ENCODE peak calls at places on chromosomes 16 and 17, in four cellular contexts. Z is cardiac muscle cell; M is stimulated activated CD4-positive, alpha-beta T cell treated with anti-CD3 and anti-CD28 coated beads, Interleukin-4, amount 100 ng/mL, for 4 hours; W is naive thymus-derived CD8-positive, alpha-beta T cell. U is an unnamed sample.

GRCh38 chr16:71338193-71338592 is 20.3 kb upstream of the CALB2 start:
- DNase-seq in Z (no peak), M (no peak), W (no peak), U (no peak)

GRCh38 chr16:54507091-54507490 is 220.5 kb upstream of the IRX3 start:
- DNase-seq in Z (no peak), W (no peak), M (no peak), U (no peak)

GRCh38 chr17:81536299-81537290 is 8.4 kb downstream of the FSCN2 start:
- DNase-seq in M (peak), W (no peak), Z (no peak), U (no peak)

GRCh38 chr17:40540448-40540847 is 24.8 kb downstream of the CCR7 start:
- DNase-seq in M (no peak), Z (no peak), W (no peak), U (no peak)

GRCh38 chr17:36920032-36921000 is 17.0 kb upstream of the LHX1 start:
- DNase-seq in M (no peak), Z (peak), W (no peak), U (no peak)

GRCh38 chr16:55418586-55418985 is 60.4 kb upstream of the MMP2 start:
- DNase-seq in Z (peak), M (no peak), W (no peak), U (no peak)

GRCh38 chr17:52106638-52107261 is 51.8 kb downstream of the CA10 start:
- DNase-seq in W (no peak), M (peak), Z (peak), U (no peak)

GRCh38 chr16:51305337-51305736 is 154.3 kb upstream of the SALL1 start:
- DNase-seq in M (no peak), W (no peak), Z (no peak), U (no peak)

GRCh38 chr16:56889206-56889605 is 24.2 kb downstream of the SLC12A3 start:
- DNase-seq in Z (no peak), W (no peak), M (no peak), U (no peak)

GRCh38 chr17:4947411-4948165 is 742 bp downstream of the PFN1 start:
- DNase-seq in W (peak), Z (peak), M (peak), U (peak)

GRCh38 chr16:66608241-66609138 is 4.0 kb downstream of the CMTM3 start:
- DNase-seq in M (peak), W (peak), Z (peak), U (peak)

GRCh38 chr17:10421211-10421610 is 539 bp downstream of the MYH8 start:
- DNase-seq in M (no peak), Z (no peak), W (no peak), U (no peak)

GRCh38 chr16:52265446-52265861 is 281.5 kb downstream of the TOX3 start:
- DNase-seq in W (no peak), M (no peak), Z (peak), U (no peak)

GRCh38 chr16:57409870-57410585 is 5.5 kb downstream of the CCL17 start:
- DNase-seq in M (no peak), W (no peak), Z (no peak), U (no peak)

GRCh38 chr17:43588121-43588520 is 42.0 kb upstream of the ETV4 start:
- DNase-seq in M (no peak), W (no peak), Z (no peak), U (no peak)

GRCh38 chr17:78147315-78147998 is 1.3 kb downstream of the C17orf99 start:
- DNase-seq in W (no peak), Z (no peak), M (no peak), U (no peak)

GRCh38 chr16:87698241-87698640 is 67.5 kb downstream of the KLHDC4 start:
- DNase-seq in W (no peak), M (no peak), Z (no peak), U (no peak)

GRCh38 chr17:78559749-78560368 is 17.3 kb downstream of the DNAH17 start:
- DNase-seq in Z (no peak), M (peak), W (no peak), U (no peak)

GRCh38 chr17:47295037-47295873 is 28.5 kb upstream of the EFCAB13 start:
- DNase-seq in Z (no peak), W (no peak), M (no peak), U (no peak)

GRCh38 chr17:57001541-57001940 is 23.6 kb downstream of the SCPEP1 start:
- DNase-seq in Z (no peak), W (no peak), M (no peak), U (no peak)

GRCh38 chr17:7058831-7059447 is 15.0 kb upstream of the SLC16A11 start:
- DNase-seq in W (no peak), M (no peak), Z (no peak), U (no peak)

GRCh38 chr17:1755252-1755992 is 6.4 kb upstream of the SERPINF1 start:
- DNase-seq in M (no peak), W (no peak), Z (no peak), U (no peak)

GRCh38 chr16:88759245-88759975 is 25.6 kb downstream of the PIEZO1 start:
- DNase-seq in M (peak), Z (peak), W (no peak), U (no peak)

GRCh38 chr16:20897253-20897896 is 2.8 kb downstream of the DCUN1D3 start:
- DNase-seq in Z (no peak), M (no peak), W (no peak), U (no peak)

GRCh38 chr17:2723997-2724782 is 12.6 kb upstream of the CLUH start:
- DNase-seq in W (no peak), M (no peak), Z (no peak), U (no peak)

GRCh38 chr16:9238346-9238745 is 146.9 kb downstream of the HAPSTR1 start:
- DNase-seq in M (no peak), W (no peak), Z (no peak), U (no peak)

GRCh38 chr17:13001991-13002615 is 15.7 kb downstream of the ELAC2 start:
- DNase-seq in Z (no peak), W (no peak), M (no peak), U (no peak)

GRCh38 chr16:1299012-1299867 is 10.2 kb upstream of the UBE2I start:
- DNase-seq in M (no peak), W (no peak), Z (no peak), U (no peak)

GRCh38 chr16:15682105-15682570 is 32.1 kb downstream of the NDE1 start:
- DNase-seq in Z (peak), W (no peak), M (peak), U (no peak)

GRCh38 chr16:12155235-12155634 is 178.7 kb downstream of the SNX29 start:
- DNase-seq in Z (no peak), M (no peak), W (no peak), U (no peak)

GRCh38 chr17:18224428-18225120 is 861 bp upstream of the LLGL1 start:
- DNase-seq in W (no peak), Z (peak), M (no peak), U (no peak)

GRCh38 chr17:35376245-35376644 is 2.8 kb upstream of the SLFN11 start:
- DNase-seq in W (no peak), Z (no peak), M (no peak), U (no peak)

GRCh38 chr17:35486920-35487727 is 38.6 kb upstream of the SLFN13 start:
- DNase-seq in M (peak), W (peak), Z (peak), U (peak)

U was measured in activated B cell treated with CpG ODN at 0.5 μM for 24 hours.